ENCODE peak calls at places on chromosomes 5 and 9, in five cellular contexts. Z is stimulated activated CD8-positive, alpha-beta memory T cell treated with anti-CD3 and anti-CD28 coated beads, Interleukin-12 subunit alpha, Interleukin-12 subunit beta, amount 100 ng/mL, for 1 hour; C is NCI-H69; R is GM12891; E is A172. I is an unnamed sample.

GRCh38 chr9:86405926-86406325 is 51.7 kb upstream of the TUT7 start:
- DNase-seq in Z (no peak), C (peak; percentile 72), R (no peak), E (peak; percentile 93), I (peak; percentile 81)

GRCh38 chr5:137036630-137037029 is 462.5 kb downstream of the SPOCK1 start:
- DNase-seq in Z (no peak), C (peak; percentile 93), R (no peak), E (no peak), I (no peak)

GRCh38 chr9:115540091-115540490 is 422.1 kb upstream of the TNC start:
- DNase-seq in Z (no peak), C (no peak), R (no peak), E (no peak), I (no peak)

GRCh38 chr5:11181940-11182339 is 420.9 kb upstream of the DAP start:
- DNase-seq in Z (no peak), C (no peak), R (no peak), E (no peak), I (no peak)

GRCh38 chr9:133990366-133991210 is 1.5 kb downstream of the VAV2 start:
- DNase-seq in Z (no peak), C (peak; percentile 80), R (no peak), E (peak; percentile 84), I (no peak)

GRCh38 chr9:37383876-37384715 is 38.4 kb upstream of the GRHPR start:
- DNase-seq in Z (no peak), C (no peak), R (no peak), E (no peak), I (no peak)

GRCh38 chr9:107480386-107480789 is 9.2 kb downstream of the KLF4 start:
- DNase-seq in Z (no peak), C (no peak), R (no peak), E (peak; percentile 57), I (no peak)

GRCh38 chr9:136226680-136227410 is 18.8 kb downstream of the QSOX2 start:
- DNase-seq in Z (no peak), C (no peak), R (no peak), E (no peak), I (no peak)

GRCh38 chr5:33228149-33228548 is 212.6 kb upstream of the TARS1 start:
- DNase-seq in Z (no peak), C (no peak), R (no peak), E (no peak), I (no peak)

GRCh38 chr5:156971848-156972525 is 9.0 kb upstream of the TIMD4 start:
- DNase-seq in Z (no peak), C (no peak), R (no peak), E (no peak), I (no peak)

GRCh38 chr9:111599948-111600343 is 499 bp upstream of the PTGR1 start:
- DNase-seq in Z (no peak), C (no peak), R (no peak), E (no peak), I (no peak)

GRCh38 chr9:4137755-4138154 is 162.1 kb downstream of the GLIS3 start:
- DNase-seq in Z (no peak), C (peak; percentile 89), R (no peak), E (peak; percentile 65), I (no peak)

I was measured in head of caudate nucleus.